ENCODE peak calls at places on chromosomes 4 and X, in eight cellular contexts. L is Daoy; R is stimulated activated naive CD8-positive, alpha-beta T cell treated with anti-CD3 and anti-CD28 coated beads, Interleukin-15, Interleukin-2, amounts not matched to agents 100 U/mL and 50 U/mL, for 24 hours; O is AG09319; N is testis; E is right lobe of liver; A is hepatic stellate cell; I is stimulated activated CD4-positive, alpha-beta T cell treated with anti-CD3 and anti-CD28 coated beads, Interleukin-1b, Interleukin-23, amount 100 ng/mL, for 24 hours. C is an unnamed sample.

GRCh38 chrX:19879181-19879580 is 8.2 kb downstream of the SH3KBP1 start:
- DNase-seq in I (no peak), R (no peak), E (no peak), A (no peak), O (no peak), L (no peak), N (no peak), C (no peak)

GRCh38 chrX:72296991-72297390 is 8.7 kb downstream of the CITED1 start:
- DNase-seq in L (no peak), I (no peak), A (no peak), O (no peak), R (no peak), N (no peak), E (no peak), C (no peak)

GRCh38 chr4:86368433-86368832 is 8.6 kb upstream of the MAPK10 start:
- DNase-seq in R (no peak), E (no peak), N (no peak), A (no peak), L (no peak), O (no peak), I (no peak), C (no peak)

GRCh38 chrX:57771689-57772088 is 91.6 kb upstream of the NLRP2B start:
- DNase-seq in E (no peak), I (no peak), O (no peak), R (no peak), A (no peak), N (no peak), L (no peak), C (no peak)

GRCh38 chr4:114921790-114922581 is 191.4 kb downstream of the NDST4 start:
- DNase-seq in N (no peak), O (no peak), E (no peak), R (no peak), I (no peak), A (no peak), L (peak), C (no peak)

GRCh38 chr4:74266081-74266480 is 42.2 kb upstream of the EPGN start:
- DNase-seq in N (no peak), L (no peak), R (no peak), I (no peak), E (no peak), A (no peak), O (no peak), C (no peak)

GRCh38 chrX:9562851-9563250 is 98.0 kb downstream of the TBL1X start:
- DNase-seq in I (no peak), R (no peak), L (peak), E (no peak), A (peak), N (peak), O (peak), C (no peak)

GRCh38 chrX:16202943-16203342 is 35.7 kb downstream of the MAGEB17 start:
- DNase-seq in L (no peak), R (no peak), N (no peak), E (no peak), O (no peak), A (no peak), I (no peak), C (no peak)

GRCh38 chrX:119181491-119181890 is 53.9 kb upstream of the KIAA1210 start:
- DNase-seq in L (peak), O (no peak), E (peak), N (peak), I (no peak), A (no peak), R (no peak), C (no peak)

GRCh38 chr4:174222266-174222872 is 61.1 kb downstream of the FBXO8 start:
- DNase-seq in E (no peak), A (no peak), I (no peak), O (no peak), L (no peak), R (no peak), N (no peak), C (no peak)

C was measured in activated naive CD8-positive, alpha-beta T cell treated with anti-CD3 and anti-CD28 coated beads, Interleukin-2, amount 50 U/mL, for 16 hours.